ENCODE peak calls at places on chromosomes 4 and X, in ten cellular contexts. One of them, this sample, is unnamed.

GRCh38 chr4:79181190-79181589 is 144.7 kb downstream of the NAA11 start:
- DNase-seq in GM06990: no peak
- DNase-seq in heart left ventricle: no peak
- DNase-seq in ELR: peak; percentile 10
- DNase-seq in stimulated activated CD8-positive, alpha-beta memory T cell treated with anti-CD3 and anti-CD28 coated beads, Interleukin-7, amount 100 ng/mL, for 1 hour: no peak
- DNase-seq in EH: peak; percentile 9
- DNase-seq in NCI-H2171 treated with DMSO at 0.1 percent for 48 hours: no peak
- DNase-seq in WTC11: no peak
- DNase-seq in cardiac fibroblast: no peak
- DNase-seq in lower leg skin: no peak
- DNase-seq in this sample: no peak

GRCh38 chr4:15653864-15654391 is 1.2 kb downstream of the FBXL5 start:
- DNase-seq in GM06990: no peak
- DNase-seq in heart left ventricle: no peak
- DNase-seq in ELR: peak; percentile 68
- DNase-seq in stimulated activated CD8-positive, alpha-beta memory T cell treated with anti-CD3 and anti-CD28 coated beads, Interleukin-7, amount 100 ng/mL, for 1 hour: no peak
- DNase-seq in EH: peak; percentile 70
- DNase-seq in NCI-H2171 treated with DMSO at 0.1 percent for 48 hours: no peak
- DNase-seq in WTC11: no peak
- DNase-seq in cardiac fibroblast: peak; percentile 77
- DNase-seq in lower leg skin: no peak
- DNase-seq in this sample: no peak

GRCh38 chr4:133513891-133514290 is 364.8 kb downstream of the PCDH10 start:
- DNase-seq in GM06990: no peak
- DNase-seq in heart left ventricle: no peak
- DNase-seq in ELR: no peak
- DNase-seq in stimulated activated CD8-positive, alpha-beta memory T cell treated with anti-CD3 and anti-CD28 coated beads, Interleukin-7, amount 100 ng/mL, for 1 hour: no peak
- DNase-seq in EH: peak; percentile 75
- DNase-seq in NCI-H2171 treated with DMSO at 0.1 percent for 48 hours: no peak
- DNase-seq in WTC11: no peak
- DNase-seq in cardiac fibroblast: no peak
- DNase-seq in lower leg skin: no peak
- DNase-seq in this sample: no peak

GRCh38 chr4:2591189-2591588 is 54.7 kb downstream of the FAM193A start:
- DNase-seq in GM06990: no peak
- DNase-seq in heart left ventricle: no peak
- DNase-seq in ELR: no peak
- DNase-seq in stimulated activated CD8-positive, alpha-beta memory T cell treated with anti-CD3 and anti-CD28 coated beads, Interleukin-7, amount 100 ng/mL, for 1 hour: no peak
- DNase-seq in EH: peak; percentile 32
- DNase-seq in NCI-H2171 treated with DMSO at 0.1 percent for 48 hours: no peak
- DNase-seq in WTC11: peak; percentile 54
- DNase-seq in cardiac fibroblast: peak; percentile 51
- DNase-seq in lower leg skin: no peak
- DNase-seq in this sample: no peak

GRCh38 chr4:127788517-127788916 is 6.4 kb downstream of the HSPA4L start:
- DNase-seq in GM06990: no peak
- DNase-seq in heart left ventricle: no peak
- DNase-seq in ELR: peak; percentile 37
- DNase-seq in stimulated activated CD8-positive, alpha-beta memory T cell treated with anti-CD3 and anti-CD28 coated beads, Interleukin-7, amount 100 ng/mL, for 1 hour: no peak
- DNase-seq in EH: no peak
- DNase-seq in NCI-H2171 treated with DMSO at 0.1 percent for 48 hours: no peak
- DNase-seq in WTC11: no peak
- DNase-seq in cardiac fibroblast: peak; percentile 13
- DNase-seq in lower leg skin: no peak
- DNase-seq in this sample: no peak

GRCh38 chr4:8646296-8647093 is 53.9 kb downstream of the CPZ start:
- DNase-seq in GM06990: no peak
- DNase-seq in heart left ventricle: peak; percentile 24
- DNase-seq in ELR: no peak
- DNase-seq in stimulated activated CD8-positive, alpha-beta memory T cell treated with anti-CD3 and anti-CD28 coated beads, Interleukin-7, amount 100 ng/mL, for 1 hour: no peak
- DNase-seq in EH: no peak
- DNase-seq in NCI-H2171 treated with DMSO at 0.1 percent for 48 hours: peak; percentile 53
- DNase-seq in WTC11: no peak
- DNase-seq in cardiac fibroblast: no peak
- DNase-seq in lower leg skin: peak; percentile 68
- DNase-seq in this sample: no peak

GRCh38 chrX:55240788-55241187 is 20.6 kb downstream of the PAGE5 start:
- DNase-seq in GM06990: no peak
- DNase-seq in heart left ventricle: no peak
- DNase-seq in ELR: no peak
- DNase-seq in stimulated activated CD8-positive, alpha-beta memory T cell treated with anti-CD3 and anti-CD28 coated beads, Interleukin-7, amount 100 ng/mL, for 1 hour: no peak
- DNase-seq in EH: no peak
- DNase-seq in NCI-H2171 treated with DMSO at 0.1 percent for 48 hours: no peak
- DNase-seq in WTC11: no peak
- DNase-seq in cardiac fibroblast: no peak
- DNase-seq in lower leg skin: no peak
- DNase-seq in this sample: no peak

GRCh38 chrX:130523460-130524394 is 121.9 kb downstream of the RBMX2 start:
- DNase-seq in GM06990: no peak
- DNase-seq in heart left ventricle: peak; percentile 53
- DNase-seq in ELR: peak; percentile 24
- DNase-seq in stimulated activated CD8-positive, alpha-beta memory T cell treated with anti-CD3 and anti-CD28 coated beads, Interleukin-7, amount 100 ng/mL, for 1 hour: no peak
- DNase-seq in EH: peak; percentile 8
- DNase-seq in NCI-H2171 treated with DMSO at 0.1 percent for 48 hours: no peak
- DNase-seq in WTC11: peak; percentile 14
- DNase-seq in cardiac fibroblast: peak; percentile 1
- DNase-seq in lower leg skin: no peak
- DNase-seq in this sample: no peak

GRCh38 chr4:173489514-173489913 is 40.5 kb downstream of the HAND2 start:
- DNase-seq in GM06990: no peak
- DNase-seq in heart left ventricle: no peak
- DNase-seq in ELR: peak; percentile 24
- DNase-seq in stimulated activated CD8-positive, alpha-beta memory T cell treated with anti-CD3 and anti-CD28 coated beads, Interleukin-7, amount 100 ng/mL, for 1 hour: no peak
- DNase-seq in EH: peak; percentile 87
- DNase-seq in NCI-H2171 treated with DMSO at 0.1 percent for 48 hours: no peak
- DNase-seq in WTC11: no peak
- DNase-seq in cardiac fibroblast: peak; percentile 45
- DNase-seq in lower leg skin: no peak
- DNase-seq in this sample: no peak